ENCODE peak calls at places on chromosomes 13 and 19, in six cellular contexts. U, G, B, Y, P and T are unnamed samples.

GRCh38 chr13:99155821-99156220 is 44.8 kb upstream of the UBAC2 start:
- DNase-seq in P (no peak), U (no peak), B (no peak), Y (no peak), G (no peak), T (no peak)

GRCh38 chr19:49431330-49431749 is 6.2 kb downstream of the GFY start:
- DNase-seq in P (no peak), B (no peak), G (no peak), U (no peak), Y (peak), T (no peak)

GRCh38 chr19:40663712-40664692 is 26.4 kb downstream of the NUMBL start:
- DNase-seq in B (no peak), U (no peak), P (no peak), Y (peak), G (peak), T (no peak)

GRCh38 chr19:15198006-15198356 is 2.8 kb downstream of the NOTCH3 start:
- DNase-seq in P (no peak), Y (no peak), G (no peak), B (no peak), U (no peak), T (no peak)

GRCh38 chr19:32895384-32895783 is 25.8 kb upstream of the SLC7A9 start:
- DNase-seq in G (no peak), B (no peak), P (no peak), Y (no peak), U (no peak), T (no peak)

GRCh38 chr13:31982540-31982939 is 49.0 kb upstream of the FRY start:
- DNase-seq in P (peak), B (peak), G (no peak), U (no peak), Y (no peak), T (peak)

GRCh38 chr13:22735381-22735995 is 445.3 kb upstream of the SGCG start:
- DNase-seq in B (peak), G (no peak), U (no peak), P (no peak), Y (no peak), T (no peak)

GRCh38 chr19:40947573-40947972 is 43.5 kb upstream of the CYP2B6 start:
- DNase-seq in U (no peak), Y (no peak), G (no peak), P (no peak), B (no peak), T (no peak)

GRCh38 chr13:114078501-114079451 is 53.6 kb downstream of the RASA3 start:
- DNase-seq in B (peak), U (no peak), G (peak), Y (no peak), P (no peak), T (peak)

GRCh38 chr19:49786432-49786831 is 19.6 kb downstream of the AP2A1 start:
- DNase-seq in B (peak), U (peak), P (no peak), Y (no peak), G (peak), T (no peak)

GRCh38 chr19:5624741-5625140 is 1.9 kb downstream of the SAFB start:
- DNase-seq in U (no peak), P (no peak), B (no peak), G (no peak), Y (no peak), T (no peak)

GRCh38 chr13:37910790-37911189 is 41.2 kb upstream of the TRPC4 start:
- DNase-seq in G (no peak), P (no peak), U (no peak), B (no peak), Y (no peak), T (no peak)

GRCh38 chr13:28071424-28071823 is 29.0 kb downstream of the FLT3 start:
- DNase-seq in B (no peak), U (no peak), Y (peak), P (no peak), G (no peak), T (no peak)

GRCh38 chr19:16588089-16588823 is 16.0 kb upstream of the SLC35E1 start:
- DNase-seq in P (no peak), U (no peak), G (peak), B (peak), Y (peak), T (no peak)

GRCh38 chr19:22144394-22144793 is 52.4 kb downstream of the ZNF676 start:
- DNase-seq in U (peak), G (no peak), P (no peak), B (peak), Y (peak), T (no peak)

GRCh38 chr19:6233827-6234511 is 45.8 kb downstream of the MLLT1 start:
- DNase-seq in G (peak), P (no peak), B (peak), U (no peak), Y (no peak), T (no peak)

GRCh38 chr13:111115841-111116500 is 861 bp downstream of the ARHGEF7 start:
- DNase-seq in Y (no peak), G (peak), P (no peak), U (no peak), B (peak), T (peak)

GRCh38 chr19:20151617-20152145 is 15.3 kb upstream of the ZNF486 start:
- DNase-seq in B (no peak), Y (no peak), G (no peak), P (no peak), U (no peak), T (no peak)

GRCh38 chr13:24353736-24354135 is 44.4 kb downstream of the C1QTNF9 start:
- DNase-seq in B (no peak), Y (no peak), P (no peak), G (no peak), U (no peak), T (no peak)

GRCh38 chr19:13132471-13133166 is 14.6 kb downstream of the NACC1 start:
- DNase-seq in U (no peak), P (no peak), Y (no peak), B (peak), G (no peak), T (no peak)

GRCh38 chr19:33275559-33275932 is 26.8 kb downstream of the CEBPA start:
- DNase-seq in Y (no peak), G (no peak), U (no peak), B (no peak), P (no peak), T (no peak)

GRCh38 chr13:53151692-53152421 is 123.2 kb downstream of the OLFM4 start:
- DNase-seq in U (peak), G (no peak), P (no peak), B (peak), Y (peak), T (no peak)

GRCh38 chr13:98476106-98476505 is 100.8 kb downstream of the STK24 start:
- DNase-seq in Y (no peak), U (no peak), B (peak), G (no peak), P (no peak), T (no peak)

GRCh38 chr13:112887557-112887991 is 81.4 kb upstream of the MCF2L start:
- DNase-seq in B (no peak), G (no peak), P (no peak), Y (no peak), U (no peak), T (no peak)

GRCh38 chr19:4456566-4456842 is 1.1 kb downstream of the UBXN6 start:
- DNase-seq in B (peak), Y (peak), U (no peak), P (no peak), G (no peak), T (no peak)

GRCh38 chr13:50069255-50069654 is 54.0 kb downstream of the KCNRG start:
- DNase-seq in Y (no peak), B (peak), U (no peak), G (no peak), P (no peak), T (no peak)

GRCh38 chr13:50071399-50071798 is 56.2 kb downstream of the KCNRG start:
- DNase-seq in P (no peak), Y (no peak), U (no peak), G (no peak), B (no peak), T (no peak)

GRCh38 chr19:16615788-16616187 is 12.2 kb downstream of the MED26 start:
- DNase-seq in G (no peak), Y (peak), U (no peak), P (no peak), B (no peak), T (no peak)

GRCh38 chr13:21326155-21327030 is 132.7 kb downstream of the ZDHHC20 start:
- DNase-seq in P (no peak), B (peak), Y (no peak), U (peak), G (peak), T (no peak)

GRCh38 chr19:56566904-56567273 is 379 bp upstream of the ZNF470 start:
- DNase-seq in G (peak), Y (no peak), U (no peak), B (peak), P (no peak), T (peak)

GRCh38 chr19:13832096-13832495 is 36.9 kb downstream of the ZSWIM4 start:
- DNase-seq in Y (no peak), G (no peak), P (no peak), U (no peak), B (no peak), T (no peak)

DNA sequence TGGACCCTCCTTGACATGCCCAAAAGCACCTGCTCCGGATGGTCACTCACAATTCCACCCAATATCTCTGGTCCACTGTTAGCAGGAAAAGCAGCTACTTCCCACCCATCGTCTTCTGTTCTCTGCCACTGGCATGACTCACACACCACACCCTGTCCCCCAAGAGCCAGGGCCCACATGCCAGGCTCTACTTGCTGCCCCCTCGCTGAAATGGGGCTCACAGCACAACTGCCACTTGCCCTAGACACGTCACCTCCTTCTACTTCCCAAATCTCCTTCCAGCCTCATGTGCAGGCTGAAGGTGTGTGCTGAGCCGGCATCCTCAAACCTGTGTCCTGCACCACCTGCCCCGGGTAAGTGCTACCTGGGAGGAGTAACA is 65.0 kb downstream of the TBC1D4 start:
- DNase-seq in Y (no peak), B (no peak), G (no peak), U (no peak), P (no peak), T (no peak)
- H3K4me3 ChIP-seq in Y (no peak), B (no peak), G (no peak), U (no peak), P (no peak), T (no peak)

GRCh38 chr19:1254530-1255185 is 6.3 kb downstream of the MIDN start:
- DNase-seq in P (no peak), B (no peak), G (no peak), Y (no peak), U (no peak), T (no peak)
- H3K4me3 ChIP-seq in P (peak), B (no peak), G (no peak), Y (no peak), U (no peak), T (no peak)

GRCh38 chr19:10516064-10516385 is 1.2 kb downstream of the S1PR5 start:
- DNase-seq in P (no peak), U (no peak), Y (no peak), G (no peak), B (no peak), T (no peak)

GRCh38 chr19:10516671-10517286 is 468 bp downstream of the S1PR5 start:
- DNase-seq in P (no peak), Y (peak), B (no peak), U (no peak), G (no peak), T (no peak)

GRCh38 chr19:10517760-10518443 is 655 bp upstream of the S1PR5 start:
- DNase-seq in B (peak), P (no peak), U (peak), G (no peak), Y (peak), T (no peak)

GRCh38 chr19:10518444-10519361 is 1.5 kb upstream of the S1PR5 start:
- DNase-seq in B (no peak), P (no peak), G (no peak), U (no peak), Y (peak), T (no peak)

GRCh38 chr19:10517361-10517759 is at the start of gene S1PR5:
- DNase-seq in U (peak), G (no peak), Y (peak), B (no peak), P (no peak), T (no peak)
- H3K4me3 ChIP-seq in U (peak), G (no peak), Y (no peak), B (peak), P (peak), T (no peak)

GRCh38 chr19:18290250-18291018 is 9.0 kb upstream of the JUND start:
- DNase-seq in U (no peak), B (peak), G (no peak), P (peak), Y (no peak), T (no peak)

GRCh38 chr19:18291590-18292459 is 10.4 kb upstream of the JUND start:
- DNase-seq in G (peak), Y (peak), U (peak), B (peak), P (peak), T (peak)

GRCh38 chr19:18289471-18290066 is 8.1 kb upstream of the JUND start:
- DNase-seq in G (no peak), Y (no peak), U (no peak), P (no peak), B (no peak), T (no peak)

GRCh38 chr19:18292460-18292809 is 11.0 kb upstream of the JUND start:
- DNase-seq in G (no peak), B (no peak), Y (no peak), P (no peak), U (no peak), T (no peak)

GRCh38 chr19:18291019-18291524 is 9.7 kb upstream of the JUND start:
- DNase-seq in B (peak), G (peak), P (no peak), Y (no peak), U (no peak), T (no peak)
- H3K4me3 ChIP-seq in B (peak), G (peak), P (peak), Y (peak), U (peak), T (peak)